ENCODE peak calls at places on chromosomes 3 and 15, in four cellular contexts. One of them, this sample, is unnamed.

GRCh38 chr15:74783072-74783807 is 1.4 kb downstream of the CSK start:
- DNase-seq in astrocyte of the spinal cord: no peak
- DNase-seq in left ventricle myocardium inferior: no peak
- DNase-seq in Panc1: no peak
- DNase-seq in this sample: no peak

GRCh38 chr3:17581421-17582080 is 160.9 kb downstream of the TBC1D5 start:
- DNase-seq in astrocyte of the spinal cord: no peak
- DNase-seq in left ventricle myocardium inferior: no peak
- DNase-seq in Panc1: no peak
- DNase-seq in this sample: no peak

GRCh38 chr3:195823286-195823685 is 11.6 kb upstream of the MUC4 start:
- DNase-seq in astrocyte of the spinal cord: no peak
- DNase-seq in left ventricle myocardium inferior: no peak
- DNase-seq in Panc1: no peak
- DNase-seq in this sample: no peak

GRCh38 chr3:100103558-100104441 is 10.5 kb downstream of the FILIP1L start:
- DNase-seq in astrocyte of the spinal cord: peak; percentile 83
- DNase-seq in left ventricle myocardium inferior: no peak
- DNase-seq in Panc1: no peak
- DNase-seq in this sample: no peak

GRCh38 chr3:98564282-98565005 is 29.0 kb downstream of the CPOX start:
- DNase-seq in astrocyte of the spinal cord: no peak
- DNase-seq in left ventricle myocardium inferior: no peak
- DNase-seq in Panc1: no peak
- DNase-seq in this sample: no peak

GRCh38 chr15:74845208-74845568 is 2.2 kb upstream of the ULK3 start:
- DNase-seq in astrocyte of the spinal cord: no peak
- DNase-seq in left ventricle myocardium inferior: no peak
- DNase-seq in Panc1: no peak
- DNase-seq in this sample: no peak

GRCh38 chr3:57805674-57806073 is 49.6 kb downstream of the SLMAP start:
- DNase-seq in astrocyte of the spinal cord: peak; percentile 79
- DNase-seq in left ventricle myocardium inferior: no peak
- DNase-seq in Panc1: peak; percentile 91
- DNase-seq in this sample: no peak

GRCh38 chr3:46948830-46949671 is 27.5 kb downstream of the CCDC12 start:
- DNase-seq in astrocyte of the spinal cord: no peak
- DNase-seq in left ventricle myocardium inferior: peak; percentile 48
- DNase-seq in Panc1: no peak
- DNase-seq in this sample: no peak

GRCh38 chr3:124639406-124640237 is 90.6 kb upstream of the UMPS start:
- DNase-seq in astrocyte of the spinal cord: no peak
- DNase-seq in left ventricle myocardium inferior: no peak
- DNase-seq in Panc1: no peak
- DNase-seq in this sample: no peak

GRCh38 chr3:47079432-47079831 is 84.5 kb downstream of the SETD2 start:
- DNase-seq in astrocyte of the spinal cord: no peak
- DNase-seq in left ventricle myocardium inferior: no peak
- DNase-seq in Panc1: no peak
- DNase-seq in this sample: no peak

GRCh38 chr3:52318186-52318793 is 2.2 kb downstream of the DNAH1 start:
- DNase-seq in astrocyte of the spinal cord: no peak
- DNase-seq in left ventricle myocardium inferior: no peak
- DNase-seq in Panc1: no peak
- DNase-seq in this sample: no peak

GRCh38 chr3:145716519-145716918 is 444.5 kb downstream of the PLOD2 start:
- DNase-seq in astrocyte of the spinal cord: no peak
- DNase-seq in left ventricle myocardium inferior: no peak
- DNase-seq in Panc1: no peak
- DNase-seq in this sample: no peak

GRCh38 chr15:66294932-66295235 is 1.5 kb downstream of the DIS3L start:
- DNase-seq in astrocyte of the spinal cord: no peak
- DNase-seq in left ventricle myocardium inferior: no peak
- DNase-seq in Panc1: no peak
- DNase-seq in this sample: no peak

GRCh38 chr15:95227235-95227634 is 995.9 kb downstream of the MCTP2 start:
- DNase-seq in astrocyte of the spinal cord: no peak
- DNase-seq in left ventricle myocardium inferior: no peak
- DNase-seq in Panc1: no peak
- DNase-seq in this sample: no peak

GRCh38 chr3:31495971-31496370 is 36.8 kb upstream of the STT3B start:
- DNase-seq in astrocyte of the spinal cord: peak; percentile 16
- DNase-seq in left ventricle myocardium inferior: no peak
- DNase-seq in Panc1: no peak
- DNase-seq in this sample: no peak

GRCh38 chr3:170418422-170419300 is at the start of gene CLDN11:
- DNase-seq in astrocyte of the spinal cord: peak; percentile 80
- DNase-seq in left ventricle myocardium inferior: peak; percentile 40
- DNase-seq in Panc1: no peak
- DNase-seq in this sample: peak; percentile 51

GRCh38 chr15:71325461-71325860 is 210.2 kb downstream of the THSD4 start:
- DNase-seq in astrocyte of the spinal cord: peak; percentile 29
- DNase-seq in left ventricle myocardium inferior: no peak
- DNase-seq in Panc1: no peak
- DNase-seq in this sample: no peak

GRCh38 chr15:29135702-29136426 is 133.8 kb downstream of the NSMCE3 start:
- DNase-seq in astrocyte of the spinal cord: no peak
- DNase-seq in left ventricle myocardium inferior: no peak
- DNase-seq in Panc1: no peak
- DNase-seq in this sample: no peak

GRCh38 chr3:64262574-64263114 is 37.4 kb upstream of the PRICKLE2 start:
- DNase-seq in astrocyte of the spinal cord: no peak
- DNase-seq in left ventricle myocardium inferior: no peak
- DNase-seq in Panc1: no peak
- DNase-seq in this sample: no peak
- TF ChIP-seq CTCF in astrocyte of the spinal cord: peak; percentile 2
- TF ChIP-seq CTCF in left ventricle myocardium inferior: no peak
- TF ChIP-seq CTCF in Panc1: no peak
- TF ChIP-seq CTCF in this sample: no peak

GRCh38 chr15:63050737-63051700 is 8.5 kb downstream of the TPM1 start:
- DNase-seq in astrocyte of the spinal cord: peak; percentile 83
- DNase-seq in left ventricle myocardium inferior: no peak
- DNase-seq in Panc1: no peak
- DNase-seq in this sample: no peak

GRCh38 chr15:63049747-63050439 is 7.3 kb downstream of the TPM1 start:
- DNase-seq in astrocyte of the spinal cord: peak; percentile 49
- DNase-seq in left ventricle myocardium inferior: no peak
- DNase-seq in Panc1: no peak
- DNase-seq in this sample: no peak

GRCh38 chr15:63047792-63048114 is 5.2 kb downstream of the TPM1 start:
- DNase-seq in astrocyte of the spinal cord: no peak
- DNase-seq in left ventricle myocardium inferior: no peak
- DNase-seq in Panc1: no peak
- DNase-seq in this sample: no peak

GRCh38 chr15:63048115-63048985 is 5.8 kb downstream of the TPM1 start:
- DNase-seq in astrocyte of the spinal cord: peak; percentile 96
- DNase-seq in left ventricle myocardium inferior: peak; percentile 92
- DNase-seq in Panc1: peak; percentile 87
- DNase-seq in this sample: peak; percentile 92

GRCh38 chr15:63048986-63049665 is 6.6 kb downstream of the TPM1 start:
- DNase-seq in astrocyte of the spinal cord: peak; percentile 72
- DNase-seq in left ventricle myocardium inferior: peak; percentile 59
- DNase-seq in Panc1: no peak
- DNase-seq in this sample: no peak
- TF ChIP-seq CTCF in astrocyte of the spinal cord: no peak
- TF ChIP-seq CTCF in left ventricle myocardium inferior: no peak
- TF ChIP-seq CTCF in Panc1: no peak
- TF ChIP-seq CTCF in this sample: no peak

GRCh38 chr15:60592386-60593339 is 113.7 kb upstream of the ICE2 start:
- DNase-seq in astrocyte of the spinal cord: peak; percentile 54
- DNase-seq in left ventricle myocardium inferior: peak; percentile 89
- DNase-seq in Panc1: no peak
- DNase-seq in this sample: peak; percentile 56
- TF ChIP-seq CTCF in astrocyte of the spinal cord: no peak
- TF ChIP-seq CTCF in left ventricle myocardium inferior: peak; percentile 25
- TF ChIP-seq CTCF in Panc1: peak; percentile 2
- TF ChIP-seq CTCF in this sample: no peak

GRCh38 chr3:25300141-25300540 is 127.9 kb upstream of the RARB start:
- DNase-seq in astrocyte of the spinal cord: no peak
- DNase-seq in left ventricle myocardium inferior: no peak
- DNase-seq in Panc1: no peak
- DNase-seq in this sample: no peak

GRCh38 chr3:25306066-25306465 is 122.0 kb upstream of the RARB start:
- DNase-seq in astrocyte of the spinal cord: no peak
- DNase-seq in left ventricle myocardium inferior: no peak
- DNase-seq in Panc1: no peak
- DNase-seq in this sample: no peak

GRCh38 chr3:25306741-25307140 is 121.3 kb upstream of the RARB start:
- DNase-seq in astrocyte of the spinal cord: no peak
- DNase-seq in left ventricle myocardium inferior: no peak
- DNase-seq in Panc1: no peak
- DNase-seq in this sample: no peak

DNA sequence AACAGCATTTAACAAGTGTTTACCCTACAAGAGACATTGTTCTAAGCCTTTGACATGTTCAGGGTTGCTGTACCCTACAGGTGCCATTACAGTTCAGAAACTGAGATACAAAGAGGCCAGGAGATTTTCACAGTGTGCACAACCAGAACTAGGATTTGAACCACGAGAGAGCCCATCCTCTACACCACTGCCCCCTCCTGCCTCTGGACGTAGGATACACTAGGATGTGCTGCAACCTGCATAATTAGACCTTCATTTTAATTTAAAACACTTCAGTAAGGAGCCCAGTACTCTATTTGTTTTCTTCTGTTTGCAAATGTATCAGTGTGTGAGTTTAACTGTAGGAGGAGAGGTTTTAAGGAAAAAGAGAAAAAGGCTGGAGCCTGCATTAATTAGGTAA is 123.1 kb upstream of the RARB start:
- DNase-seq in astrocyte of the spinal cord: no peak
- DNase-seq in left ventricle myocardium inferior: no peak
- DNase-seq in Panc1: no peak
- DNase-seq in this sample: no peak
- TF ChIP-seq CTCF in astrocyte of the spinal cord: no peak
- TF ChIP-seq CTCF in left ventricle myocardium inferior: no peak
- TF ChIP-seq CTCF in Panc1: no peak
- TF ChIP-seq CTCF in this sample: no peak

GRCh38 chr3:50542177-50543034 is 25.1 kb downstream of the C3orf18 start:
- DNase-seq in astrocyte of the spinal cord: peak; percentile 45
- DNase-seq in left ventricle myocardium inferior: peak; percentile 57
- DNase-seq in Panc1: peak; percentile 45
- DNase-seq in this sample: peak; percentile 86
- TF ChIP-seq CTCF in astrocyte of the spinal cord: peak; percentile 92
- TF ChIP-seq CTCF in left ventricle myocardium inferior: peak; percentile 89
- TF ChIP-seq CTCF in Panc1: peak; percentile 85
- TF ChIP-seq CTCF in this sample: peak; percentile 92

GRCh38 chr3:22685598-22685997 is 517.5 kb upstream of the UBE2E2 start:
- DNase-seq in astrocyte of the spinal cord: no peak
- DNase-seq in left ventricle myocardium inferior: no peak
- DNase-seq in Panc1: no peak
- DNase-seq in this sample: no peak
- TF ChIP-seq CTCF in astrocyte of the spinal cord: peak; percentile 50
- TF ChIP-seq CTCF in left ventricle myocardium inferior: no peak
- TF ChIP-seq CTCF in Panc1: peak; percentile 31
- TF ChIP-seq CTCF in this sample: no peak

GRCh38 chr3:33980252-33980651 is 181.8 kb downstream of the PDCD6IP start:
- DNase-seq in astrocyte of the spinal cord: peak; percentile 62
- DNase-seq in left ventricle myocardium inferior: no peak
- DNase-seq in Panc1: peak; percentile 50
- DNase-seq in this sample: no peak
- TF ChIP-seq CTCF in astrocyte of the spinal cord: peak; percentile 62
- TF ChIP-seq CTCF in left ventricle myocardium inferior: peak; percentile 49
- TF ChIP-seq CTCF in Panc1: peak; percentile 71
- TF ChIP-seq CTCF in this sample: no peak